ENCODE peak calls at places on chromosomes 11 and 22, in six cellular contexts. J is esophagus squamous epithelium, O is vagina, F is fibroblast of lung, E is mesenchymal stem cell, N is sigmoid colon. X is an unnamed sample.

GRCh38 chr11:69546735-69547370 is 65.4 kb downstream of the LINC01488 start:
- DNase-seq in F (no peak), J (no peak), E (no peak), N (peak; percentile 8), O (no peak), X (no peak)

GRCh38 chr22:38554281-38554680 is 15.7 kb downstream of the DMC1 start:
- DNase-seq in N (no peak), O (no peak), F (peak; percentile 49), E (no peak), J (no peak), X (no peak)

GRCh38 chr22:19615867-19616581 is 91.8 kb upstream of the CLDN5 start:
- DNase-seq in O (no peak), N (no peak), J (no peak), E (no peak), F (no peak), X (no peak)

GRCh38 chr22:25365491-25366261 is 146.2 kb downstream of the CRYBB2 start:
- DNase-seq in F (no peak), N (peak; percentile 58), E (no peak), O (no peak), J (no peak), X (no peak)

GRCh38 chr22:47394504-47395440 is 632.3 kb downstream of the TBC1D22A start:
- DNase-seq in E (no peak), O (no peak), N (no peak), F (peak; percentile 3), J (no peak), X (no peak)

GRCh38 chr11:19377855-19378254 is 137.1 kb upstream of the E2F8 start:
- DNase-seq in J (no peak), F (no peak), O (no peak), E (no peak), N (no peak), X (no peak)

GRCh38 chr22:19834599-19834998 is 20.1 kb downstream of the GNB1L start:
- DNase-seq in J (no peak), N (no peak), O (no peak), F (no peak), E (no peak), X (no peak)

GRCh38 chr11:69160296-69161116 is 4.8 kb downstream of the SMIM38 start:
- DNase-seq in N (no peak), F (no peak), O (no peak), J (no peak), E (no peak), X (no peak)

GRCh38 chr11:128341280-128341679 is 246.1 kb downstream of the ETS1 start:
- DNase-seq in O (no peak), J (no peak), N (no peak), E (no peak), F (no peak), X (peak; percentile 53)

GRCh38 chr11:70721006-70721405 is 322.7 kb downstream of the CTTN start:
- DNase-seq in J (no peak), O (no peak), F (no peak), N (no peak), E (no peak), X (no peak)

GRCh38 chr11:61294717-61295595 is at the start of gene VWCE:
- DNase-seq in F (peak; percentile 49), E (peak; percentile 57), N (peak; percentile 70), O (no peak), J (no peak), X (peak; percentile 84)

GRCh38 chr22:48856308-48856615 is 971.4 kb downstream of the BRD1 start:
- DNase-seq in F (no peak), O (no peak), J (no peak), N (no peak), E (no peak), X (no peak)

GRCh38 chr22:46845281-46846153 is 83.1 kb downstream of the TBC1D22A start:
- DNase-seq in N (no peak), O (no peak), J (no peak), E (peak; percentile 27), F (peak; percentile 43), X (no peak)

GRCh38 chr11:119166368-119167076 is 2.0 kb upstream of the NLRX1 start:
- DNase-seq in O (no peak), N (no peak), E (peak; percentile 51), J (no peak), F (peak; percentile 72), X (no peak)

GRCh38 chr11:119223856-119224255 is 17.7 kb downstream of the CBL start:
- DNase-seq in O (no peak), E (peak; percentile 59), F (peak; percentile 61), J (no peak), N (no peak), X (no peak)

GRCh38 chr11:91981995-91982394 is 242.6 kb upstream of the FAT3 start:
- DNase-seq in O (peak; percentile 91), N (peak; percentile 89), J (no peak), F (peak; percentile 98), E (peak; percentile 79), X (no peak)

GRCh38 chr11:130452941-130453340 is 4.5 kb downstream of the ADAMTS15 start:
- DNase-seq in J (no peak), O (no peak), F (no peak), N (no peak), E (no peak), X (no peak)

GRCh38 chr22:42061041-42061440 is 9.6 kb downstream of the NAGA start:
- DNase-seq in O (no peak), E (no peak), F (no peak), J (no peak), N (no peak), X (no peak)

GRCh38 chr22:19704355-19705015 is 9.8 kb upstream of the SEPTIN5 start:
- DNase-seq in F (no peak), J (no peak), O (no peak), E (no peak), N (peak; percentile 32), X (no peak)

GRCh38 chr11:35629914-35630313 is 11.7 kb downstream of the FJX1 start:
- DNase-seq in E (peak; percentile 96), F (peak; percentile 100), J (no peak), O (no peak), N (no peak), X (no peak)

GRCh38 chr22:35914357-35914664 is 114.3 kb downstream of the RBFOX2 start:
- DNase-seq in E (no peak), O (no peak), J (no peak), F (no peak), N (no peak), X (no peak)

GRCh38 chr22:35912668-35913067 is 116.0 kb downstream of the RBFOX2 start:
- DNase-seq in F (no peak), N (no peak), J (no peak), O (no peak), E (no peak), X (no peak)

GRCh38 chr22:35915477-35916013 is 113.1 kb downstream of the RBFOX2 start:
- DNase-seq in O (no peak), E (peak; percentile 55), F (peak; percentile 79), N (no peak), J (no peak), X (no peak)

GRCh38 chr22:35914665-35915476 is 113.8 kb downstream of the RBFOX2 start:
- DNase-seq in F (peak; percentile 90), J (no peak), O (no peak), E (peak; percentile 95), N (peak; percentile 83), X (no peak)

GRCh38 chr22:35913925-35914324 is 114.7 kb downstream of the RBFOX2 start:
- DNase-seq in N (no peak), O (no peak), E (no peak), F (no peak), J (no peak), X (no peak)
- H3K4me1 ChIP-seq in N (peaks cover 73% of the 10 kb centered on the region), O (peaks cover 70% of the 10 kb centered on the region), E (peaks cover 3% of the 10 kb centered on the region), F (peaks cover 17% of the 10 kb centered on the region), J (peaks cover 24% of the 10 kb centered on the region), X (no peaks in the 10 kb centered on the region)

GRCh38 chr22:20903093-20903492 is 14.1 kb upstream of the CRKL start:
- DNase-seq in E (no peak), F (no peak), N (no peak), J (no peak), O (no peak), X (no peak)
- H3K9me3 ChIP-seq in E (no peaks in the 10 kb centered on the region), F (no peaks in the 10 kb centered on the region), N (no peaks in the 10 kb centered on the region), J (no peaks in the 10 kb centered on the region), O (no peaks in the 10 kb centered on the region), X (no peaks in the 10 kb centered on the region)

DNA sequence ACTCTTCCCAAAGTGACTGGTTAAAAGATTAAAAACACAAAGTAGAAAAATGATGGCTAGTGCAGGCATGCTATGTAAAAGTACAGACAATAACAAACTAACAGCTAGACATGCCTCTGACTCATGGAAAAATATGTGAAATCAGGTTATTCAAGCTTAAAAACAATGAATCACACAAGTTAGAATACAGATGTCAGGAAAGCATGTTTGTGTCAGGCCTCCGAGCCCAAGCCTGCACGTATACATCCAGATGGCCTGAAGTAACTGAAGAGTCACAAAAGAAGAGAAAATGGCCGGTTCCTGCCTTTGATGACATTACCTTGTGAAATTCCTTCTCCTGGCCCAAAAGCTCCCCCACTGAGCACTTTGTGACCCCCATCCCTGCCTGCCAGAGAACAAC is 110.1 kb downstream of the NOX4 start:
- DNase-seq in E (peak; percentile 94), O (no peak), F (peak; percentile 99), N (no peak), J (no peak), X (no peak)
- H3K27me3 ChIP-seq in E (no peaks in the 10 kb centered on the region), O (no peaks in the 10 kb centered on the region), F (no peaks in the 10 kb centered on the region), N (no peaks in the 10 kb centered on the region), J (no peaks in the 10 kb centered on the region), X (no peaks in the 10 kb centered on the region)

GRCh38 chr11:114258696-114259095 is 37.5 kb upstream of the NNMT start:
- DNase-seq in N (peak; percentile 75), E (no peak), O (no peak), F (no peak), J (no peak), X (no peak)

GRCh38 chr11:114260483-114260882 is 35.7 kb upstream of the NNMT start:
- DNase-seq in E (no peak), F (no peak), O (no peak), J (no peak), N (peak; percentile 80), X (no peak)

GRCh38 chr11:114259551-114259983 is 36.6 kb upstream of the NNMT start:
- DNase-seq in J (no peak), O (no peak), F (no peak), N (peak; percentile 78), E (no peak), X (no peak)

GRCh38 chr11:114259124-114259526 is 37.1 kb upstream of the NNMT start:
- DNase-seq in J (no peak), F (no peak), E (no peak), O (no peak), N (peak; percentile 87), X (no peak)

GRCh38 chr11:114260077-114260476 is 36.1 kb upstream of the NNMT start:
- DNase-seq in O (no peak), J (no peak), F (no peak), N (no peak), E (no peak), X (no peak)
- H3K4me1 ChIP-seq in O (peaks cover 67% of the 10 kb centered on the region), J (peaks cover 17% of the 10 kb centered on the region), F (no peaks in the 10 kb centered on the region), N (peaks cover 66% of the 10 kb centered on the region), E (peaks cover 5% of the 10 kb centered on the region), X (no peaks in the 10 kb centered on the region)

X was measured in CD4-positive, CD25-positive, alpha-beta regulatory T cell.